ENCODE peak calls at places on chromosomes 16 and 17, in eight cellular contexts. One of them, this sample, is unnamed.
A peak's percentile ranks its signal among the peaks of the same experiment; 100 is the strongest.

GRCh38 chr16:55495616-55496289 is 13.1 kb upstream of the LPCAT2 start:
- DNase-seq in stomach: no peak
- DNase-seq in A549: no peak
- DNase-seq in tibial nerve: no peak
- DNase-seq in esophagus muscularis mucosa: peak; percentile 55
- DNase-seq in HepG2: peak; percentile 65
- DNase-seq in ovary: no peak
- DNase-seq in SK-N-SH: no peak
- DNase-seq in this sample: no peak

GRCh38 chr16:2333772-2334379 is 6.7 kb downstream of the ABCA3 start:
- DNase-seq in stomach: no peak
- DNase-seq in esophagus muscularis mucosa: peak; percentile 37
- DNase-seq in A549: peak; percentile 64
- DNase-seq in tibial nerve: no peak
- DNase-seq in HepG2: peak; percentile 20
- DNase-seq in ovary: no peak
- DNase-seq in SK-N-SH: no peak
- DNase-seq in this sample: no peak

GRCh38 chr16:68756250-68757051 is 19.4 kb downstream of the CDH1 start:
- DNase-seq in SK-N-SH: no peak
- DNase-seq in ovary: no peak
- DNase-seq in esophagus muscularis mucosa: no peak
- DNase-seq in A549: no peak
- DNase-seq in HepG2: no peak
- DNase-seq in stomach: peak; percentile 70
- DNase-seq in tibial nerve: no peak
- DNase-seq in this sample: no peak

GRCh38 chr17:8954339-8954738 is 11.2 kb downstream of the PIK3R5 start:
- DNase-seq in HepG2: no peak
- DNase-seq in ovary: no peak
- DNase-seq in SK-N-SH: no peak
- DNase-seq in A549: no peak
- DNase-seq in stomach: peak; percentile 50
- DNase-seq in tibial nerve: peak; percentile 35
- DNase-seq in esophagus muscularis mucosa: peak; percentile 91
- DNase-seq in this sample: peak; percentile 76

GRCh38 chr16:25198021-25198420 is 18.7 kb upstream of the AQP8 start:
- DNase-seq in esophagus muscularis mucosa: no peak
- DNase-seq in HepG2: peak; percentile 29
- DNase-seq in ovary: no peak
- DNase-seq in tibial nerve: no peak
- DNase-seq in SK-N-SH: no peak
- DNase-seq in A549: peak; percentile 25
- DNase-seq in stomach: no peak
- DNase-seq in this sample: no peak

GRCh38 chr16:87464691-87465300 is 28.0 kb downstream of the ZCCHC14 start:
- DNase-seq in esophagus muscularis mucosa: peak; percentile 94
- DNase-seq in SK-N-SH: peak; percentile 58
- DNase-seq in A549: no peak
- DNase-seq in ovary: peak; percentile 70
- DNase-seq in stomach: peak; percentile 67
- DNase-seq in tibial nerve: peak; percentile 61
- DNase-seq in HepG2: no peak
- DNase-seq in this sample: peak; percentile 87

GRCh38 chr16:69014811-69015210 is 90.6 kb upstream of the HAS3 start:
- DNase-seq in esophagus muscularis mucosa: no peak
- DNase-seq in stomach: no peak
- DNase-seq in HepG2: no peak
- DNase-seq in SK-N-SH: no peak
- DNase-seq in tibial nerve: no peak
- DNase-seq in ovary: no peak
- DNase-seq in A549: no peak
- DNase-seq in this sample: no peak

GRCh38 chr17:58666858-58667267 is 25.0 kb downstream of the TEX14 start:
- DNase-seq in HepG2: no peak
- DNase-seq in ovary: peak; percentile 71
- DNase-seq in stomach: peak; percentile 74
- DNase-seq in esophagus muscularis mucosa: no peak
- DNase-seq in SK-N-SH: no peak
- DNase-seq in A549: peak; percentile 72
- DNase-seq in tibial nerve: peak; percentile 41
- DNase-seq in this sample: no peak

GRCh38 chr17:41775394-41776226 is 10.9 kb downstream of the JUP start:
- DNase-seq in stomach: no peak
- DNase-seq in HepG2: no peak
- DNase-seq in esophagus muscularis mucosa: no peak
- DNase-seq in tibial nerve: no peak
- DNase-seq in ovary: no peak
- DNase-seq in SK-N-SH: no peak
- DNase-seq in A549: no peak
- DNase-seq in this sample: no peak

GRCh38 chr16:77610496-77610895 is 111.8 kb upstream of the NUDT7 start:
- DNase-seq in ovary: no peak
- DNase-seq in esophagus muscularis mucosa: peak; percentile 3
- DNase-seq in tibial nerve: no peak
- DNase-seq in A549: no peak
- DNase-seq in SK-N-SH: no peak
- DNase-seq in HepG2: no peak
- DNase-seq in stomach: no peak
- DNase-seq in this sample: no peak

GRCh38 chr16:23903001-23903414 is 67.2 kb downstream of the PRKCB start:
- DNase-seq in SK-N-SH: no peak
- DNase-seq in HepG2: no peak
- DNase-seq in A549: no peak
- DNase-seq in tibial nerve: no peak
- DNase-seq in esophagus muscularis mucosa: no peak
- DNase-seq in stomach: no peak
- DNase-seq in ovary: no peak
- DNase-seq in this sample: no peak

GRCh38 chr17:82926081-82926480 is 86.3 kb upstream of the ZNF750 start:
- DNase-seq in HepG2: no peak
- DNase-seq in A549: no peak
- DNase-seq in tibial nerve: no peak
- DNase-seq in esophagus muscularis mucosa: no peak
- DNase-seq in stomach: no peak
- DNase-seq in SK-N-SH: no peak
- DNase-seq in ovary: no peak
- DNase-seq in this sample: no peak

GRCh38 chr16:27499659-27500055 is 50.1 kb downstream of the GTF3C1 start:
- DNase-seq in A549: no peak
- DNase-seq in tibial nerve: no peak
- DNase-seq in stomach: no peak
- DNase-seq in HepG2: no peak
- DNase-seq in ovary: no peak
- DNase-seq in SK-N-SH: no peak
- DNase-seq in esophagus muscularis mucosa: no peak
- DNase-seq in this sample: no peak

GRCh38 chr17:47632991-47633390 is 16.7 kb upstream of the KPNB1 start:
- DNase-seq in A549: no peak
- DNase-seq in SK-N-SH: no peak
- DNase-seq in HepG2: no peak
- DNase-seq in tibial nerve: no peak
- DNase-seq in stomach: no peak
- DNase-seq in esophagus muscularis mucosa: no peak
- DNase-seq in ovary: no peak
- DNase-seq in this sample: no peak

GRCh38 chr16:70470927-70471341 is 16.5 kb downstream of the FCSK start:
- DNase-seq in stomach: peak; percentile 61
- DNase-seq in ovary: no peak
- DNase-seq in SK-N-SH: peak; percentile 87
- DNase-seq in tibial nerve: no peak
- DNase-seq in HepG2: peak; percentile 61
- DNase-seq in A549: peak; percentile 66
- DNase-seq in esophagus muscularis mucosa: no peak
- DNase-seq in this sample: peak; percentile 59

GRCh38 chr16:66481081-66481942 is 54.2 kb downstream of the BEAN1 start:
- DNase-seq in tibial nerve: no peak
- DNase-seq in SK-N-SH: no peak
- DNase-seq in A549: no peak
- DNase-seq in ovary: no peak
- DNase-seq in HepG2: no peak
- DNase-seq in stomach: no peak
- DNase-seq in esophagus muscularis mucosa: no peak
- DNase-seq in this sample: peak; percentile 56

GRCh38 chr16:66480265-66481080 is 53.4 kb downstream of the BEAN1 start:
- DNase-seq in esophagus muscularis mucosa: no peak
- DNase-seq in A549: no peak
- DNase-seq in SK-N-SH: no peak
- DNase-seq in ovary: no peak
- DNase-seq in HepG2: peak; percentile 20
- DNase-seq in stomach: no peak
- DNase-seq in tibial nerve: no peak
- DNase-seq in this sample: peak; percentile 59

GRCh38 chr16:66477028-66477515 is 50.0 kb downstream of the BEAN1 start:
- DNase-seq in ovary: no peak
- DNase-seq in tibial nerve: no peak
- DNase-seq in A549: no peak
- DNase-seq in SK-N-SH: no peak
- DNase-seq in stomach: no peak
- DNase-seq in HepG2: no peak
- DNase-seq in esophagus muscularis mucosa: no peak
- DNase-seq in this sample: peak; percentile 39

GRCh38 chr16:66479661-66480264 is 52.7 kb downstream of the BEAN1 start:
- DNase-seq in SK-N-SH: no peak
- DNase-seq in HepG2: no peak
- DNase-seq in ovary: no peak
- DNase-seq in A549: no peak
- DNase-seq in tibial nerve: no peak
- DNase-seq in esophagus muscularis mucosa: no peak
- DNase-seq in stomach: no peak
- DNase-seq in this sample: peak; percentile 55

GRCh38 chr16:66478733-66479511 is 51.8 kb downstream of the BEAN1 start:
- DNase-seq in SK-N-SH: peak; percentile 77
- DNase-seq in tibial nerve: peak; percentile 69
- DNase-seq in HepG2: peak; percentile 63
- DNase-seq in ovary: peak; percentile 68
- DNase-seq in A549: peak; percentile 76
- DNase-seq in stomach: peak; percentile 81
- DNase-seq in esophagus muscularis mucosa: no peak
- DNase-seq in this sample: peak; percentile 85
- TF ChIP-seq EP300 in SK-N-SH: no peak
- TF ChIP-seq EP300 in tibial nerve: no peak
- TF ChIP-seq EP300 in HepG2: no peak
- TF ChIP-seq EP300 in ovary: no peak
- TF ChIP-seq EP300 in A549: no peak
- TF ChIP-seq EP300 in stomach: no peak
- TF ChIP-seq EP300 in esophagus muscularis mucosa: no peak
- TF ChIP-seq EP300 in this sample: no peak

GRCh38 chr17:66900126-66901010 is 64.1 kb upstream of the CACNG4 start:
- DNase-seq in ovary: no peak
- DNase-seq in A549: peak; percentile 32
- DNase-seq in SK-N-SH: peak; percentile 60
- DNase-seq in tibial nerve: no peak
- DNase-seq in stomach: no peak
- DNase-seq in esophagus muscularis mucosa: no peak
- DNase-seq in HepG2: peak; percentile 33
- DNase-seq in this sample: no peak
- TF ChIP-seq EP300 in ovary: no peak
- TF ChIP-seq EP300 in A549: no peak
- TF ChIP-seq EP300 in SK-N-SH: no peak
- TF ChIP-seq EP300 in tibial nerve: no peak
- TF ChIP-seq EP300 in stomach: no peak
- TF ChIP-seq EP300 in esophagus muscularis mucosa: no peak
- TF ChIP-seq EP300 in HepG2: no peak
- TF ChIP-seq EP300 in this sample: no peak

DNA sequence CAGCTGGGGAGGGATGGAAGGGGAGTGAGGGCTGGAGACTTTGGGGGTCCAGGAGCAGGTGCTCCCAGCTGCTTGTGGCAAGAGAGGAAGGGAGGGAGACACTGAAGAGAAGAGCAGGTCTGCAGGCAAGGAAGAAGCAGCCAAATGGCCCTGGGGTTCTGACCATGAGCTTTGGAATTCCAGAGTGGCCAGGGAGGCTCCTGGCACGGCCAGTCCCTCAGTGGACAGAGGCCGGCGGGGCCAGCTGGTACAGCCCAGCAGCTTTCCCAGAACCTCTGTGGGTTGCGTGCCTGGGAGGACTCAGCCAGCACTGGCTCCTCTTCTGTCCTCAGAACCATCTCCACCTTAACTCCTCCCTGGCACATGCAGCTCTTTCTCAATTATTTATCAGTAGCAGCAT is 233.0 kb downstream of the MSI2 start:
- DNase-seq in SK-N-SH: no peak
- DNase-seq in ovary: no peak
- DNase-seq in HepG2: no peak
- DNase-seq in A549: no peak
- DNase-seq in esophagus muscularis mucosa: no peak
- DNase-seq in stomach: no peak
- DNase-seq in tibial nerve: no peak
- DNase-seq in this sample: no peak
- TF ChIP-seq EP300 in SK-N-SH: no peak
- TF ChIP-seq EP300 in ovary: no peak
- TF ChIP-seq EP300 in HepG2: no peak
- TF ChIP-seq EP300 in A549: no peak
- TF ChIP-seq EP300 in esophagus muscularis mucosa: no peak
- TF ChIP-seq EP300 in stomach: no peak
- TF ChIP-seq EP300 in tibial nerve: no peak
- TF ChIP-seq EP300 in this sample: no peak

GRCh38 chr17:44881145-44881544 is 18.1 kb downstream of the EFTUD2 start:
- DNase-seq in esophagus muscularis mucosa: no peak
- DNase-seq in ovary: no peak
- DNase-seq in A549: no peak
- DNase-seq in stomach: no peak
- DNase-seq in HepG2: no peak
- DNase-seq in SK-N-SH: no peak
- DNase-seq in tibial nerve: no peak
- DNase-seq in this sample: no peak

GRCh38 chr17:44875761-44876160 is 23.5 kb downstream of the EFTUD2 start:
- DNase-seq in A549: no peak
- DNase-seq in ovary: no peak
- DNase-seq in SK-N-SH: no peak
- DNase-seq in HepG2: no peak
- DNase-seq in esophagus muscularis mucosa: no peak
- DNase-seq in stomach: no peak
- DNase-seq in tibial nerve: no peak
- DNase-seq in this sample: no peak

GRCh38 chr17:44877121-44877520 is 22.1 kb downstream of the EFTUD2 start:
- DNase-seq in HepG2: no peak
- DNase-seq in tibial nerve: no peak
- DNase-seq in esophagus muscularis mucosa: no peak
- DNase-seq in stomach: no peak
- DNase-seq in SK-N-SH: no peak
- DNase-seq in A549: no peak
- DNase-seq in ovary: no peak
- DNase-seq in this sample: no peak

DNA sequence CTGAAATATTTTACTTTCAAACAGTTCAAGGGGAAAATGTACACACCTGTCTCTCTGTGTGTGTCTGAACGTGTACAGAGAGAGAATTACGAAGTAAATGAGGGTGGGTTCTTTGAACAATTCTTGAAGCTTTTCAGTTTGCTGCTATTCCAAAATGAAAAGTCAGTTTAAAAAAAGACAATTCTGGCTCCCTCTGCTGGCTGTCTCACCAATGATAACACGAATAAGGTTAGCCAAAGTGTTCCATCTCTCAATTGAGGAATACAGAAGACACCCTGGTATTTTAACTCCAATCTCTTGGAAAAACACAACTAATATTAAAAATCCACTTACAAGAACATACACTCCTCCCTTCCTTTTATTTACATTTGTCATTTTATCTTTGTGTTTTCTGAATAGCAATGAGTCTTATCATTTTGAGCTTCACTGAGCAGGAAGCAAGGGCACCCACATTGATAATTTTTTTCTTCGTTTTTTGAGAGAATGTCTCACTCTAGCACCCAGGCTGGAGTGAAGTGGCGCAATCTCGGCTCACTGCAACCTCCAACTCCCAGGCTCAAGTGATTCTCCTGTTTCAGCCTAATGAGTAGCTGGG is 20.5 kb downstream of the EFTUD2 start:
- DNase-seq in HepG2: peak; percentile 37
- DNase-seq in A549: peak; percentile 80
- DNase-seq in ovary: no peak
- DNase-seq in esophagus muscularis mucosa: no peak
- DNase-seq in stomach: no peak
- DNase-seq in SK-N-SH: peak; percentile 47
- DNase-seq in tibial nerve: no peak
- DNase-seq in this sample: no peak
- TF ChIP-seq EP300 in HepG2: no peak
- TF ChIP-seq EP300 in A549: no peak
- TF ChIP-seq EP300 in ovary: no peak
- TF ChIP-seq EP300 in esophagus muscularis mucosa: no peak
- TF ChIP-seq EP300 in stomach: no peak
- TF ChIP-seq EP300 in SK-N-SH: no peak
- TF ChIP-seq EP300 in tibial nerve: no peak
- TF ChIP-seq EP300 in this sample: no peak